ENCODE peak calls at places on chromosomes 1 and 21, in ten cellular contexts. N is cardiac muscle cell, D is lower lobe of right lung, E is kidney tubule cell, J is right lobe of liver, W is HT-29, R is NCI-H2081, K is HS-5, A is kidney glomerular epithelial cell, Z is ACHN. X is an unnamed sample.

GRCh38 chr1:188986751-188987417 is 1490.8 kb downstream of the BRINP3 start:
- DNase-seq in N (no peak), D (no peak), E (no peak), J (no peak), W (no peak), R (no peak), K (no peak), A (no peak), Z (no peak), X (no peak)

GRCh38 chr1:55741516-55741915 is 526.4 kb upstream of the USP24 start:
- DNase-seq in N (no peak), D (no peak), E (no peak), J (no peak), W (no peak), R (no peak), K (no peak), A (no peak), Z (no peak), X (no peak)

GRCh38 chr1:235156265-235156664 is 4.8 kb downstream of the RBM34 start:
- DNase-seq in N (no peak), D (no peak), E (no peak), J (no peak), W (peak; percentile 13), R (no peak), K (no peak), A (no peak), Z (no peak), X (no peak)

GRCh38 chr1:179955318-179955638 is 668 bp downstream of the CEP350 start:
- DNase-seq in N (no peak), D (no peak), E (peak; percentile 43), J (no peak), W (peak; percentile 58), R (peak; percentile 41), K (no peak), A (peak; percentile 19), Z (peak; percentile 36), X (no peak)

GRCh38 chr21:42669069-42669468 is 15.6 kb downstream of the PDE9A start:
- DNase-seq in N (no peak), D (no peak), E (no peak), J (no peak), W (no peak), R (no peak), K (no peak), A (no peak), Z (no peak), X (no peak)

GRCh38 chr21:44762221-44763049 is 39.2 kb downstream of the UBE2G2 start:
- DNase-seq in N (no peak), D (no peak), E (no peak), J (peak; percentile 85), W (no peak), R (no peak), K (no peak), A (no peak), Z (no peak), X (no peak)

GRCh38 chr1:19484793-19485361 is 462 bp downstream of the CAPZB start:
- DNase-seq in N (peak; percentile 56), D (peak; percentile 53), E (peak; percentile 30), J (no peak), W (peak; percentile 34), R (no peak), K (no peak), A (no peak), Z (peak; percentile 33), X (no peak)

GRCh38 chr1:13749543-13750307 is 49.7 kb downstream of the PRDM2 start:
- DNase-seq in N (peak; percentile 68), D (peak; percentile 87), E (peak; percentile 66), J (peak; percentile 74), W (peak; percentile 44), R (no peak), K (no peak), A (no peak), Z (peak; percentile 51), X (no peak)

GRCh38 chr1:179126338-179127060 is 44.6 kb downstream of the TOR3A start:
- DNase-seq in N (no peak), D (peak; percentile 56), E (peak; percentile 79), J (peak; percentile 80), W (no peak), R (no peak), K (no peak), A (no peak), Z (no peak), X (no peak)

GRCh38 chr1:212179394-212180076 is 105.7 kb upstream of the PPP2R5A start:
- DNase-seq in N (no peak), D (no peak), E (peak; percentile 88), J (no peak), W (no peak), R (no peak), K (peak; percentile 88), A (peak; percentile 22), Z (peak; percentile 62), X (peak; percentile 90)

GRCh38 chr1:3065797-3066196 is 3.2 kb upstream of the PRDM16 start:
- DNase-seq in N (no peak), D (peak; percentile 33), E (no peak), J (no peak), W (no peak), R (no peak), K (no peak), A (no peak), Z (no peak), X (no peak)

X was measured in keratinocyte.